ENCODE peak calls at places on chromosome 22, in five cellular contexts. X is K562, O is GM12878, D is HCT116, N is SK-N-SH. K is an unnamed sample.

GRCh38 chr22:19287889-19288288 is 3.6 kb downstream of the CLTCL1 start:
- DNase-seq in X (no peak), D (no peak), N (no peak), O (no peak), K (no peak)

GRCh38 chr22:28574159-28574788 is 105.4 kb downstream of the TTC28 start:
- DNase-seq in O (no peak), D (no peak), N (no peak), X (no peak), K (no peak)

GRCh38 chr22:30301995-30302809 is 12.9 kb upstream of the CASTOR1 start:
- DNase-seq in D (no peak), X (no peak), O (no peak), N (no peak), K (no peak)

GRCh38 chr22:20239063-20239950 is 28.8 kb downstream of the RTN4R start:
- DNase-seq in D (no peak), N (no peak), X (peak; percentile 63), O (no peak), K (no peak)

GRCh38 chr22:33117821-33118220 is 59.6 kb upstream of the SYN3 start:
- DNase-seq in O (no peak), D (no peak), X (no peak), N (no peak), K (no peak)

GRCh38 chr22:30694171-30694637 is 470 bp upstream of the OSBP2 start:
- DNase-seq in X (no peak), D (peak; percentile 29), O (no peak), N (peak; percentile 84), K (peak; percentile 59)

GRCh38 chr22:42381152-42381551 is 51.1 kb downstream of the NFAM1 start:
- DNase-seq in X (no peak), O (no peak), N (no peak), D (no peak), K (no peak)

GRCh38 chr22:30429887-30430286 is 4.3 kb downstream of the MTFP1 start:
- DNase-seq in O (no peak), X (no peak), D (no peak), N (no peak), K (no peak)

GRCh38 chr22:21569459-21570161 is 2.1 kb downstream of the UBE2L3 start:
- DNase-seq in O (no peak), D (no peak), N (no peak), X (peak; percentile 49), K (no peak)

GRCh38 chr22:26161746-26162145 is 7.5 kb upstream of the SEZ6L start:
- DNase-seq in D (no peak), O (no peak), N (no peak), X (no peak), K (no peak)

GRCh38 chr22:32684822-32685187 is 116.7 kb upstream of the TIMP3 start:
- DNase-seq in N (no peak), O (no peak), X (no peak), D (no peak), K (no peak)

GRCh38 chr22:31039393-31039792 is 41.7 kb upstream of the SMTN start:
- DNase-seq in O (no peak), D (no peak), N (no peak), X (no peak), K (no peak)

GRCh38 chr22:26033071-26033470 is 136.2 kb upstream of the SEZ6L start:
- DNase-seq in O (no peak), X (no peak), D (no peak), N (no peak), K (no peak)

GRCh38 chr22:48098243-48098935 is 1335.9 kb downstream of the TBC1D22A start:
- DNase-seq in N (no peak), X (no peak), O (peak; percentile 93), D (no peak), K (no peak)

GRCh38 chr22:29717789-29718188 is 2.0 kb upstream of the CABP7 start:
- DNase-seq in X (no peak), N (no peak), D (no peak), O (no peak), K (no peak)

GRCh38 chr22:30649430-30650007 is 13.9 kb downstream of the SLC35E4 start:
- DNase-seq in O (no peak), N (no peak), D (peak; percentile 78), X (peak; percentile 68), K (no peak)

GRCh38 chr22:29165336-29166060 is 40.2 kb upstream of the EMID1 start:
- DNase-seq in X (no peak), O (no peak), D (no peak), N (no peak), K (no peak)

GRCh38 chr22:43042101-43042780 is 27.3 kb upstream of the PACSIN2 start:
- DNase-seq in X (no peak), O (no peak), N (no peak), D (no peak), K (no peak)

GRCh38 chr22:28894320-28894719 is 10.9 kb downstream of the ZNRF3 start:
- DNase-seq in N (no peak), D (no peak), X (no peak), O (no peak), K (no peak)

GRCh38 chr22:28442264-28442950 is 237.2 kb downstream of the TTC28 start:
- DNase-seq in D (peak; percentile 6), X (peak; percentile 83), N (peak; percentile 91), O (no peak), K (no peak)

GRCh38 chr22:21000987-21001600 is 824 bp downstream of the THAP7 start:
- DNase-seq in O (no peak), X (no peak), D (no peak), N (peak; percentile 69), K (no peak)

GRCh38 chr22:32764330-32765116 is 37.0 kb upstream of the TIMP3 start:
- DNase-seq in X (peak; percentile 6), N (no peak), O (no peak), D (no peak), K (no peak)

GRCh38 chr22:20656516-20656901 is 117.4 kb upstream of the SERPIND1 start:
- DNase-seq in O (no peak), N (no peak), D (no peak), X (no peak), K (no peak)

GRCh38 chr22:31122532-31123291 is at the start of gene INPP5J:
- DNase-seq in O (no peak), X (no peak), D (peak; percentile 44), N (peak; percentile 90), K (peak; percentile 78)

GRCh38 chr22:41380993-41381328 is 781 bp upstream of the TEF start:
- DNase-seq in O (no peak), X (peak; percentile 80), N (no peak), D (peak; percentile 67), K (peak; percentile 88)
- TF ChIP-seq JUND in O (no peak), X (no peak), N (no peak), D (no peak), K (no peak)

GRCh38 chr22:36395922-36396321 is 8.2 kb upstream of the MYH9 start:
- DNase-seq in O (no peak), N (peak; percentile 52), D (no peak), X (no peak), K (no peak)
- TF ChIP-seq JUND in O (no peak), N (peak; percentile 67), D (no peak), X (peak; percentile 79), K (no peak)

GRCh38 chr22:25018009-25018408 is 65.5 kb downstream of the KIAA1671 start:
- DNase-seq in N (no peak), D (no peak), X (no peak), O (no peak), K (no peak)

GRCh38 chr22:25023879-25024278 is 71.4 kb downstream of the KIAA1671 start:
- DNase-seq in O (no peak), N (no peak), X (no peak), D (no peak), K (no peak)

GRCh38 chr22:25019427-25020184 is 67.1 kb downstream of the KIAA1671 start:
- DNase-seq in N (no peak), X (no peak), D (no peak), O (no peak), K (no peak)

GRCh38 chr22:25021976-25022711 is 69.6 kb downstream of the KIAA1671 start:
- DNase-seq in X (no peak), N (no peak), O (no peak), D (no peak), K (no peak)

GRCh38 chr22:25021409-25021808 is 68.9 kb downstream of the KIAA1671 start:
- DNase-seq in O (no peak), X (no peak), N (no peak), D (no peak), K (no peak)
- TF ChIP-seq JUND in O (no peak), X (no peak), N (no peak), D (no peak), K (no peak)

DNA sequence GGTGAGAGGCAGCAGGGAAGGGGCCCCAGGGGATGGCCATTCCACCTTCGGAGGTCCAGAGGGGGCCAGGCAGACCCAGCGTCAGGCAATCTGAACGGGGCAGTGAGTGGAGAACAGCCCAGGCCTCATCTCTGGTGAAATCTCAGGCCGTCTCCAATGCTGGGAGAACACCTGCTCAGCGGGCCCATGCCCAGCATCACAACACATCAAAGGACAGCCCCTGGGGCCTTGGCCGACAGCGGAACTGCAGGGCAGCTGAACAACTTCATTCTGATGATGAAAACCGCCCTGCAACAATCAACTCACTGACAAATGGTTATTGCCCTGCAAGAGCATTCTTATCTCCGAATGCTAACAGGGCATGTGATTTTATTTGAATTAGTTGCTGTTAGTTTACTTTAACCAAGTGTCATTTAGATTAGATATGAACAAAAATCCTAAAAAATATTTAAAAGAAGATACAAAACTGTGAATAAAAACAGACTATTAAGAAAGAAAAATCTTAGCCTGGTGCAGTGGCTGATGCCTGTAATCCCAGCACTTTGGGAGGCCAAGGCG is 14.6 kb downstream of the CELSR1 start:
- DNase-seq in X (no peak), N (no peak), O (no peak), D (no peak), K (no peak)
- TF ChIP-seq JUND in X (no peak), N (no peak), O (no peak), D (no peak), K (no peak)

GRCh38 chr22:49322231-49322630 is 505.4 kb downstream of the BRD1 start:
- DNase-seq in D (no peak), N (no peak), X (no peak), O (no peak), K (no peak)

GRCh38 chr22:49321477-49322055 is 506.1 kb downstream of the BRD1 start:
- DNase-seq in X (no peak), D (no peak), N (peak; percentile 39), O (no peak), K (no peak)

GRCh38 chr22:49323751-49324415 is 503.8 kb downstream of the BRD1 start:
- DNase-seq in O (no peak), N (no peak), D (no peak), X (no peak), K (no peak)

GRCh38 chr22:49322861-49323622 is 504.6 kb downstream of the BRD1 start:
- DNase-seq in X (no peak), D (no peak), O (no peak), N (peak; percentile 8), K (no peak)

DNA sequence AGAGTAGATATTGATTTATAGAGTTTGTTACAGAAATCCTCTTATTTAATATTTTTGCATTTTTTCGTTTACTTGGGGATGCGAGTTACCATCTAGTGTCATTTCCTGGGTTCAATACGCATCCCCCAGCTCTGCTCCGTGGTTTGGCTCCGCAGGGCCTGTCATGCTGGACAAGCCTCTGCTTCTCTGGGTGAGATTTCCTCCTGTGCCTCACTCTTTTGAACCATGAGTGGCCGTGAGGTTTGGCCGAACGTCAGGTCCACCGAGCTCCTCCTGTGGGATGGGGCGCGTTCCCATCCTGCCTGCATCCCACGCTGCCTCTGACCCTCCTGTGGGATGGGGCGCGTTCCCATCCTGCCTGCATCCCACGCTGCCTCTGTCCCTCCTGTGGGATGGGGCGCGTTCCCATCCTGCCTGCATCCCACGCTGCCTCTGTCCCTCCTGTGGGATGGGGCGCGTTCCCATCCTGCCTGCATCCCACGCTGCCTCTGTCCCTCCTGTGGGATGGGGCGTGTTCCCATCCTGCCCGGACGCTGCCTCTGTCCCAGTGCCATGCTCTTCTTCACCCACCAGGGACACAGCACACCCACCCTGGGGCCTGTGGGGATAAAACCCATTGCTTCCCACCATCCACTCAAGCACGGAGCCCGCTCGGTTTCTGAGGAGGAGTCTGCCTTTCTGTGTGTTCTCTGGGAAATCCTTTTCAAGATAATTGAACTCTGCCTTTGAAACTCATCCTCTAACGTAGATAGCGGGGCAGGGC is 506.8 kb downstream of the BRD1 start:
- DNase-seq in X (no peak), N (no peak), O (no peak), D (no peak), K (no peak)
- TF ChIP-seq JUND in X (no peak), N (no peak), O (no peak), D (no peak), K (no peak)